ENCODE peak calls at places on chromosomes 16 and 17, in seven cellular contexts. One of them, this sample, is unnamed.

GRCh38 chr17:58339775-58340622 is 11.4 kb upstream of the TSPOAP1 start:
- DNase-seq in fibroblast of the aortic adventitia: no peak
- DNase-seq in GF-D8: no peak
- DNase-seq in stimulated activated CD4-positive, alpha-beta T cell treated with anti-CD3 and anti-CD28 coated beads, Interleukin-1b, Interleukin-23, amount 100 ng/mL, for 1 hour: no peak
- DNase-seq in activated T-cell treated with anti-CD3 and anti-CD28 coated beads for 1 hour: no peak
- DNase-seq in NCI-H2029: no peak
- DNase-seq in HCEC 1CT: no peak
- DNase-seq in this sample: no peak

GRCh38 chr16:878071-878784 is 77.7 kb upstream of the GNG13 start:
- DNase-seq in NCI-H2029: no peak
- DNase-seq in activated T-cell treated with anti-CD3 and anti-CD28 coated beads for 1 hour: no peak
- DNase-seq in stimulated activated CD4-positive, alpha-beta T cell treated with anti-CD3 and anti-CD28 coated beads, Interleukin-1b, Interleukin-23, amount 100 ng/mL, for 1 hour: no peak
- DNase-seq in GF-D8: no peak
- DNase-seq in fibroblast of the aortic adventitia: no peak
- DNase-seq in HCEC 1CT: no peak
- DNase-seq in this sample: peak; percentile 47

GRCh38 chr16:74563828-74564263 is 43.1 kb downstream of the GLG1 start:
- DNase-seq in GF-D8: peak; percentile 34
- DNase-seq in activated T-cell treated with anti-CD3 and anti-CD28 coated beads for 1 hour: no peak
- DNase-seq in NCI-H2029: no peak
- DNase-seq in stimulated activated CD4-positive, alpha-beta T cell treated with anti-CD3 and anti-CD28 coated beads, Interleukin-1b, Interleukin-23, amount 100 ng/mL, for 1 hour: no peak
- DNase-seq in HCEC 1CT: peak; percentile 53
- DNase-seq in fibroblast of the aortic adventitia: peak; percentile 22
- DNase-seq in this sample: no peak

GRCh38 chr16:78448658-78449327 is 349.3 kb downstream of the WWOX start:
- DNase-seq in activated T-cell treated with anti-CD3 and anti-CD28 coated beads for 1 hour: no peak
- DNase-seq in NCI-H2029: no peak
- DNase-seq in HCEC 1CT: no peak
- DNase-seq in fibroblast of the aortic adventitia: no peak
- DNase-seq in stimulated activated CD4-positive, alpha-beta T cell treated with anti-CD3 and anti-CD28 coated beads, Interleukin-1b, Interleukin-23, amount 100 ng/mL, for 1 hour: no peak
- DNase-seq in GF-D8: no peak
- DNase-seq in this sample: no peak

GRCh38 chr17:58147930-58148434 is at the start of gene OR4D1:
- DNase-seq in activated T-cell treated with anti-CD3 and anti-CD28 coated beads for 1 hour: no peak
- DNase-seq in GF-D8: no peak
- DNase-seq in stimulated activated CD4-positive, alpha-beta T cell treated with anti-CD3 and anti-CD28 coated beads, Interleukin-1b, Interleukin-23, amount 100 ng/mL, for 1 hour: no peak
- DNase-seq in NCI-H2029: no peak
- DNase-seq in HCEC 1CT: no peak
- DNase-seq in fibroblast of the aortic adventitia: no peak
- DNase-seq in this sample: no peak

GRCh38 chr16:9134739-9135138 is 43.3 kb downstream of the HAPSTR1 start:
- DNase-seq in stimulated activated CD4-positive, alpha-beta T cell treated with anti-CD3 and anti-CD28 coated beads, Interleukin-1b, Interleukin-23, amount 100 ng/mL, for 1 hour: peak; percentile 29
- DNase-seq in GF-D8: peak; percentile 18
- DNase-seq in NCI-H2029: peak; percentile 75
- DNase-seq in HCEC 1CT: peak; percentile 39
- DNase-seq in fibroblast of the aortic adventitia: peak; percentile 46
- DNase-seq in activated T-cell treated with anti-CD3 and anti-CD28 coated beads for 1 hour: peak; percentile 38
- DNase-seq in this sample: peak; percentile 60

GRCh38 chr16:21235199-21235585 is 1.7 kb downstream of the ANKS4B start:
- DNase-seq in HCEC 1CT: no peak
- DNase-seq in fibroblast of the aortic adventitia: no peak
- DNase-seq in activated T-cell treated with anti-CD3 and anti-CD28 coated beads for 1 hour: no peak
- DNase-seq in GF-D8: no peak
- DNase-seq in stimulated activated CD4-positive, alpha-beta T cell treated with anti-CD3 and anti-CD28 coated beads, Interleukin-1b, Interleukin-23, amount 100 ng/mL, for 1 hour: no peak
- DNase-seq in NCI-H2029: no peak
- DNase-seq in this sample: no peak

GRCh38 chr17:33267279-33267790 is 25.8 kb downstream of the ASIC2 start:
- DNase-seq in fibroblast of the aortic adventitia: peak; percentile 76
- DNase-seq in HCEC 1CT: peak; percentile 89
- DNase-seq in GF-D8: no peak
- DNase-seq in NCI-H2029: no peak
- DNase-seq in activated T-cell treated with anti-CD3 and anti-CD28 coated beads for 1 hour: no peak
- DNase-seq in stimulated activated CD4-positive, alpha-beta T cell treated with anti-CD3 and anti-CD28 coated beads, Interleukin-1b, Interleukin-23, amount 100 ng/mL, for 1 hour: no peak
- DNase-seq in this sample: no peak

GRCh38 chr17:8409966-8410881 is 12.6 kb upstream of the RNF222 start:
- DNase-seq in HCEC 1CT: peak; percentile 79
- DNase-seq in NCI-H2029: peak; percentile 44
- DNase-seq in GF-D8: peak; percentile 13
- DNase-seq in activated T-cell treated with anti-CD3 and anti-CD28 coated beads for 1 hour: peak; percentile 85
- DNase-seq in fibroblast of the aortic adventitia: peak; percentile 92
- DNase-seq in stimulated activated CD4-positive, alpha-beta T cell treated with anti-CD3 and anti-CD28 coated beads, Interleukin-1b, Interleukin-23, amount 100 ng/mL, for 1 hour: peak; percentile 64
- DNase-seq in this sample: peak; percentile 92

GRCh38 chr17:41837761-41838538 is at the start of gene KLHL10:
- DNase-seq in GF-D8: no peak
- DNase-seq in NCI-H2029: no peak
- DNase-seq in stimulated activated CD4-positive, alpha-beta T cell treated with anti-CD3 and anti-CD28 coated beads, Interleukin-1b, Interleukin-23, amount 100 ng/mL, for 1 hour: no peak
- DNase-seq in HCEC 1CT: no peak
- DNase-seq in activated T-cell treated with anti-CD3 and anti-CD28 coated beads for 1 hour: no peak
- DNase-seq in fibroblast of the aortic adventitia: peak; percentile 17
- DNase-seq in this sample: no peak

GRCh38 chr17:9647014-9647413 is 1.7 kb downstream of the USP43 start:
- DNase-seq in NCI-H2029: no peak
- DNase-seq in HCEC 1CT: no peak
- DNase-seq in activated T-cell treated with anti-CD3 and anti-CD28 coated beads for 1 hour: no peak
- DNase-seq in fibroblast of the aortic adventitia: no peak
- DNase-seq in stimulated activated CD4-positive, alpha-beta T cell treated with anti-CD3 and anti-CD28 coated beads, Interleukin-1b, Interleukin-23, amount 100 ng/mL, for 1 hour: no peak
- DNase-seq in GF-D8: no peak
- DNase-seq in this sample: no peak

GRCh38 chr16:1002399-1003161 is 21.0 kb downstream of the SOX8 start:
- DNase-seq in NCI-H2029: no peak
- DNase-seq in fibroblast of the aortic adventitia: peak; percentile 69
- DNase-seq in stimulated activated CD4-positive, alpha-beta T cell treated with anti-CD3 and anti-CD28 coated beads, Interleukin-1b, Interleukin-23, amount 100 ng/mL, for 1 hour: peak; percentile 59
- DNase-seq in HCEC 1CT: peak; percentile 70
- DNase-seq in GF-D8: no peak
- DNase-seq in activated T-cell treated with anti-CD3 and anti-CD28 coated beads for 1 hour: peak; percentile 58
- DNase-seq in this sample: no peak

GRCh38 chr17:74118504-74118903 is 85.0 kb upstream of the RPL38 start:
- DNase-seq in activated T-cell treated with anti-CD3 and anti-CD28 coated beads for 1 hour: no peak
- DNase-seq in NCI-H2029: no peak
- DNase-seq in GF-D8: no peak
- DNase-seq in stimulated activated CD4-positive, alpha-beta T cell treated with anti-CD3 and anti-CD28 coated beads, Interleukin-1b, Interleukin-23, amount 100 ng/mL, for 1 hour: no peak
- DNase-seq in HCEC 1CT: no peak
- DNase-seq in fibroblast of the aortic adventitia: no peak
- DNase-seq in this sample: peak; percentile 17

GRCh38 chr17:34222732-34223486 is 32.2 kb upstream of the CCL2 start:
- DNase-seq in HCEC 1CT: no peak
- DNase-seq in NCI-H2029: no peak
- DNase-seq in GF-D8: no peak
- DNase-seq in activated T-cell treated with anti-CD3 and anti-CD28 coated beads for 1 hour: no peak
- DNase-seq in fibroblast of the aortic adventitia: peak; percentile 31
- DNase-seq in stimulated activated CD4-positive, alpha-beta T cell treated with anti-CD3 and anti-CD28 coated beads, Interleukin-1b, Interleukin-23, amount 100 ng/mL, for 1 hour: no peak
- DNase-seq in this sample: no peak

GRCh38 chr16:49850558-49851467 is 5.1 kb downstream of the ZNF423 start:
- DNase-seq in activated T-cell treated with anti-CD3 and anti-CD28 coated beads for 1 hour: no peak
- DNase-seq in NCI-H2029: no peak
- DNase-seq in fibroblast of the aortic adventitia: no peak
- DNase-seq in HCEC 1CT: no peak
- DNase-seq in GF-D8: no peak
- DNase-seq in stimulated activated CD4-positive, alpha-beta T cell treated with anti-CD3 and anti-CD28 coated beads, Interleukin-1b, Interleukin-23, amount 100 ng/mL, for 1 hour: no peak
- DNase-seq in this sample: no peak

GRCh38 chr17:80295559-80295958 is 34.9 kb downstream of the RNF213 start:
- DNase-seq in fibroblast of the aortic adventitia: no peak
- DNase-seq in NCI-H2029: no peak
- DNase-seq in GF-D8: no peak
- DNase-seq in HCEC 1CT: no peak
- DNase-seq in activated T-cell treated with anti-CD3 and anti-CD28 coated beads for 1 hour: no peak
- DNase-seq in stimulated activated CD4-positive, alpha-beta T cell treated with anti-CD3 and anti-CD28 coated beads, Interleukin-1b, Interleukin-23, amount 100 ng/mL, for 1 hour: no peak
- DNase-seq in this sample: no peak

GRCh38 chr17:40528692-40529417 is 27.4 kb upstream of the TNS4 start:
- DNase-seq in NCI-H2029: no peak
- DNase-seq in stimulated activated CD4-positive, alpha-beta T cell treated with anti-CD3 and anti-CD28 coated beads, Interleukin-1b, Interleukin-23, amount 100 ng/mL, for 1 hour: no peak
- DNase-seq in HCEC 1CT: no peak
- DNase-seq in fibroblast of the aortic adventitia: no peak
- DNase-seq in activated T-cell treated with anti-CD3 and anti-CD28 coated beads for 1 hour: no peak
- DNase-seq in GF-D8: no peak
- DNase-seq in this sample: no peak

GRCh38 chr17:79749156-79749815 is 18.5 kb downstream of the ENPP7 start:
- DNase-seq in GF-D8: no peak
- DNase-seq in fibroblast of the aortic adventitia: peak; percentile 89
- DNase-seq in activated T-cell treated with anti-CD3 and anti-CD28 coated beads for 1 hour: no peak
- DNase-seq in stimulated activated CD4-positive, alpha-beta T cell treated with anti-CD3 and anti-CD28 coated beads, Interleukin-1b, Interleukin-23, amount 100 ng/mL, for 1 hour: no peak
- DNase-seq in NCI-H2029: no peak
- DNase-seq in HCEC 1CT: peak; percentile 58
- DNase-seq in this sample: no peak

GRCh38 chr17:8059131-8059530 is 20.3 kb downstream of the ALOX15B start:
- DNase-seq in stimulated activated CD4-positive, alpha-beta T cell treated with anti-CD3 and anti-CD28 coated beads, Interleukin-1b, Interleukin-23, amount 100 ng/mL, for 1 hour: no peak
- DNase-seq in fibroblast of the aortic adventitia: no peak
- DNase-seq in activated T-cell treated with anti-CD3 and anti-CD28 coated beads for 1 hour: no peak
- DNase-seq in HCEC 1CT: no peak
- DNase-seq in NCI-H2029: no peak
- DNase-seq in GF-D8: no peak
- DNase-seq in this sample: no peak

GRCh38 chr17:18981642-18982424 is 22.7 kb downstream of the FAM83G start:
- DNase-seq in stimulated activated CD4-positive, alpha-beta T cell treated with anti-CD3 and anti-CD28 coated beads, Interleukin-1b, Interleukin-23, amount 100 ng/mL, for 1 hour: no peak
- DNase-seq in NCI-H2029: no peak
- DNase-seq in fibroblast of the aortic adventitia: peak; percentile 64
- DNase-seq in GF-D8: no peak
- DNase-seq in activated T-cell treated with anti-CD3 and anti-CD28 coated beads for 1 hour: no peak
- DNase-seq in HCEC 1CT: peak; percentile 47
- DNase-seq in this sample: no peak

GRCh38 chr17:29576214-29577008 is 7.9 kb downstream of the TP53I13 start:
- DNase-seq in HCEC 1CT: no peak
- DNase-seq in stimulated activated CD4-positive, alpha-beta T cell treated with anti-CD3 and anti-CD28 coated beads, Interleukin-1b, Interleukin-23, amount 100 ng/mL, for 1 hour: no peak
- DNase-seq in NCI-H2029: no peak
- DNase-seq in fibroblast of the aortic adventitia: no peak
- DNase-seq in GF-D8: no peak
- DNase-seq in activated T-cell treated with anti-CD3 and anti-CD28 coated beads for 1 hour: no peak
- DNase-seq in this sample: no peak

GRCh38 chr16:80931985-80932720 is 74.5 kb downstream of the CMC2 start:
- DNase-seq in HCEC 1CT: peak; percentile 18
- DNase-seq in GF-D8: no peak
- DNase-seq in activated T-cell treated with anti-CD3 and anti-CD28 coated beads for 1 hour: no peak
- DNase-seq in stimulated activated CD4-positive, alpha-beta T cell treated with anti-CD3 and anti-CD28 coated beads, Interleukin-1b, Interleukin-23, amount 100 ng/mL, for 1 hour: no peak
- DNase-seq in fibroblast of the aortic adventitia: peak; percentile 83
- DNase-seq in NCI-H2029: no peak
- DNase-seq in this sample: peak; percentile 60

GRCh38 chr16:81170824-81171223 is 67.7 kb upstream of the BCO1 start:
- DNase-seq in GF-D8: no peak
- DNase-seq in HCEC 1CT: no peak
- DNase-seq in activated T-cell treated with anti-CD3 and anti-CD28 coated beads for 1 hour: no peak
- DNase-seq in stimulated activated CD4-positive, alpha-beta T cell treated with anti-CD3 and anti-CD28 coated beads, Interleukin-1b, Interleukin-23, amount 100 ng/mL, for 1 hour: no peak
- DNase-seq in NCI-H2029: no peak
- DNase-seq in fibroblast of the aortic adventitia: no peak
- DNase-seq in this sample: peak; percentile 25

GRCh38 chr17:78793968-78794367 is 11.9 kb upstream of the CYTH1 start:
- DNase-seq in activated T-cell treated with anti-CD3 and anti-CD28 coated beads for 1 hour: no peak
- DNase-seq in NCI-H2029: no peak
- DNase-seq in fibroblast of the aortic adventitia: no peak
- DNase-seq in HCEC 1CT: no peak
- DNase-seq in stimulated activated CD4-positive, alpha-beta T cell treated with anti-CD3 and anti-CD28 coated beads, Interleukin-1b, Interleukin-23, amount 100 ng/mL, for 1 hour: no peak
- DNase-seq in GF-D8: no peak
- DNase-seq in this sample: no peak

GRCh38 chr16:86631441-86631840 is 53.1 kb downstream of the FOXL1 start:
- DNase-seq in HCEC 1CT: peak; percentile 97
- DNase-seq in NCI-H2029: no peak
- DNase-seq in stimulated activated CD4-positive, alpha-beta T cell treated with anti-CD3 and anti-CD28 coated beads, Interleukin-1b, Interleukin-23, amount 100 ng/mL, for 1 hour: no peak
- DNase-seq in fibroblast of the aortic adventitia: peak; percentile 42
- DNase-seq in GF-D8: no peak
- DNase-seq in activated T-cell treated with anti-CD3 and anti-CD28 coated beads for 1 hour: no peak
- DNase-seq in this sample: no peak

GRCh38 chr17:81681672-81682071 is 1.9 kb downstream of the ARL16 start:
- DNase-seq in activated T-cell treated with anti-CD3 and anti-CD28 coated beads for 1 hour: no peak
- DNase-seq in HCEC 1CT: no peak
- DNase-seq in NCI-H2029: no peak
- DNase-seq in fibroblast of the aortic adventitia: no peak
- DNase-seq in GF-D8: no peak
- DNase-seq in stimulated activated CD4-positive, alpha-beta T cell treated with anti-CD3 and anti-CD28 coated beads, Interleukin-1b, Interleukin-23, amount 100 ng/mL, for 1 hour: no peak
- DNase-seq in this sample: no peak

GRCh38 chr17:73998246-73999220 is 204.9 kb upstream of the RPL38 start:
- DNase-seq in activated T-cell treated with anti-CD3 and anti-CD28 coated beads for 1 hour: peak; percentile 54
- DNase-seq in GF-D8: no peak
- DNase-seq in fibroblast of the aortic adventitia: no peak
- DNase-seq in HCEC 1CT: no peak
- DNase-seq in NCI-H2029: peak; percentile 30
- DNase-seq in stimulated activated CD4-positive, alpha-beta T cell treated with anti-CD3 and anti-CD28 coated beads, Interleukin-1b, Interleukin-23, amount 100 ng/mL, for 1 hour: peak; percentile 19
- DNase-seq in this sample: peak; percentile 80

GRCh38 chr17:59439711-59440110 is 108.3 kb downstream of the YPEL2 start:
- DNase-seq in GF-D8: no peak
- DNase-seq in NCI-H2029: no peak
- DNase-seq in stimulated activated CD4-positive, alpha-beta T cell treated with anti-CD3 and anti-CD28 coated beads, Interleukin-1b, Interleukin-23, amount 100 ng/mL, for 1 hour: no peak
- DNase-seq in activated T-cell treated with anti-CD3 and anti-CD28 coated beads for 1 hour: no peak
- DNase-seq in HCEC 1CT: no peak
- DNase-seq in fibroblast of the aortic adventitia: no peak
- DNase-seq in this sample: no peak

GRCh38 chr17:61232871-61233270 is 166.8 kb upstream of the TBX2 start:
- DNase-seq in NCI-H2029: no peak
- DNase-seq in activated T-cell treated with anti-CD3 and anti-CD28 coated beads for 1 hour: no peak
- DNase-seq in stimulated activated CD4-positive, alpha-beta T cell treated with anti-CD3 and anti-CD28 coated beads, Interleukin-1b, Interleukin-23, amount 100 ng/mL, for 1 hour: no peak
- DNase-seq in HCEC 1CT: no peak
- DNase-seq in fibroblast of the aortic adventitia: peak; percentile 46
- DNase-seq in GF-D8: no peak
- DNase-seq in this sample: no peak

GRCh38 chr16:2776500-2777139 is 460 bp downstream of the ELOB start:
- DNase-seq in HCEC 1CT: no peak
- DNase-seq in activated T-cell treated with anti-CD3 and anti-CD28 coated beads for 1 hour: no peak
- DNase-seq in fibroblast of the aortic adventitia: no peak
- DNase-seq in GF-D8: no peak
- DNase-seq in stimulated activated CD4-positive, alpha-beta T cell treated with anti-CD3 and anti-CD28 coated beads, Interleukin-1b, Interleukin-23, amount 100 ng/mL, for 1 hour: no peak
- DNase-seq in NCI-H2029: no peak
- DNase-seq in this sample: peak; percentile 28

GRCh38 chr16:84532299-84532724 is 27.9 kb upstream of the MEAK7 start:
- DNase-seq in fibroblast of the aortic adventitia: peak; percentile 97
- DNase-seq in activated T-cell treated with anti-CD3 and anti-CD28 coated beads for 1 hour: no peak
- DNase-seq in stimulated activated CD4-positive, alpha-beta T cell treated with anti-CD3 and anti-CD28 coated beads, Interleukin-1b, Interleukin-23, amount 100 ng/mL, for 1 hour: no peak
- DNase-seq in NCI-H2029: no peak
- DNase-seq in HCEC 1CT: peak; percentile 98
- DNase-seq in GF-D8: no peak
- DNase-seq in this sample: peak; percentile 57

This sample was measured in endothelial cell.